ENCODE peak calls at places on chromosomes 16 and 17, in eight cellular contexts. X, H, M, A, O, J, G and K are unnamed samples.

GRCh38 chr16:88454315-88455057 is 1.4 kb downstream of the ZFPM1 start:
- DNase-seq in X (peak), H (no peak), M (no peak), A (no peak), O (no peak), J (no peak), G (peak), K (no peak)

GRCh38 chr16:10787304-10787703 is 31.3 kb downstream of the TVP23A start:
- DNase-seq in X (no peak), H (no peak), M (no peak), A (no peak), O (no peak), J (no peak), G (no peak), K (no peak)

GRCh38 chr17:79799174-79799537 is 2.3 kb upstream of the CBX8 start:
- DNase-seq in X (no peak), H (no peak), M (no peak), A (no peak), O (no peak), J (no peak), G (no peak), K (no peak)

GRCh38 chr17:42354956-42355843 is 33.0 kb downstream of the STAT3 start:
- DNase-seq in X (no peak), H (no peak), M (peak), A (no peak), O (no peak), J (no peak), G (no peak), K (no peak)

GRCh38 chr17:38510424-38511125 is 82.3 kb downstream of the ARHGAP23 start:
- DNase-seq in X (no peak), H (no peak), M (peak), A (no peak), O (no peak), J (no peak), G (no peak), K (no peak)

GRCh38 chr17:18236494-18236893 is 11.1 kb downstream of the LLGL1 start:
- DNase-seq in X (no peak), H (no peak), M (no peak), A (no peak), O (no peak), J (no peak), G (no peak), K (no peak)

GRCh38 chr17:29086628-29087332 is 43.8 kb downstream of the PIPOX start:
- DNase-seq in X (no peak), H (no peak), M (no peak), A (no peak), O (no peak), J (no peak), G (no peak), K (no peak)

GRCh38 chr16:26987631-26988030 is 79.1 kb upstream of the C16orf82 start:
- DNase-seq in X (no peak), H (peak), M (peak), A (no peak), O (no peak), J (no peak), G (peak), K (peak)

GRCh38 chr17:73470369-73470768 is 158.6 kb upstream of the CDC42EP4 start:
- DNase-seq in X (no peak), H (no peak), M (no peak), A (no peak), O (no peak), J (no peak), G (no peak), K (no peak)

GRCh38 chr17:81075307-81075706 is 40.4 kb downstream of the BAIAP2 start:
- DNase-seq in X (no peak), H (no peak), M (no peak), A (no peak), O (no peak), J (no peak), G (no peak), K (no peak)

GRCh38 chr16:56189990-56190902 is 1.0 kb upstream of the GNAO1 start:
- DNase-seq in X (no peak), H (no peak), M (no peak), A (peak), O (no peak), J (no peak), G (no peak), K (no peak)

GRCh38 chr16:55638256-55638655 is 17.5 kb upstream of the SLC6A2 start:
- DNase-seq in X (no peak), H (no peak), M (no peak), A (no peak), O (no peak), J (no peak), G (no peak), K (no peak)

GRCh38 chr16:17440131-17440530 is 30.6 kb downstream of the XYLT1 start:
- DNase-seq in X (no peak), H (no peak), M (no peak), A (no peak), O (no peak), J (no peak), G (no peak), K (no peak)